ENCODE peak calls at places on chromosomes 6 and 20, in four cellular contexts. W is NAMALWA; M is activated T-helper 1 cell treated with anti-CD3 and anti-CD28 coated beads, Interleukin-12 subunit alpha, Interleukin-12 subunit beta, Interleukin-2, Interleukin-4 antibody, amounts not matched to agents 30 ng/mL and 10 ng/mL and 1 ng/mL, durations not matched to agents 14 hours and 24 hours and 36 hours; U is cardiac fibroblast. H is an unnamed sample.

GRCh38 chr6:126112171-126112632 is 125.9 kb downstream of the TRMT11 start:
- DNase-seq in W (no peak), M (no peak), U (peak), H (no peak)

GRCh38 chr6:43823390-43823789 is 53.4 kb downstream of the VEGFA start:
- DNase-seq in W (no peak), M (no peak), U (no peak), H (no peak)

GRCh38 chr6:1916334-1916985 is 306.7 kb downstream of the FOXC1 start:
- DNase-seq in W (no peak), M (no peak), U (peak), H (no peak)

GRCh38 chr20:53513489-53514298 is 79.9 kb downstream of the ZNF217 start:
- DNase-seq in W (no peak), M (no peak), U (no peak), H (no peak)

GRCh38 chr20:57445298-57445697 is 54.1 kb downstream of the RBM38 start:
- DNase-seq in W (no peak), M (no peak), U (peak), H (no peak)

GRCh38 chr20:47213960-47214359 is 142.5 kb downstream of the ZMYND8 start:
- DNase-seq in W (no peak), M (no peak), U (no peak), H (no peak)

GRCh38 chr6:37210313-37210898 is 40.5 kb downstream of the PIM1 start:
- DNase-seq in W (peak), M (peak), U (peak), H (peak)

GRCh38 chr6:115838763-115839401 is 221.8 kb downstream of the FRK start:
- DNase-seq in W (peak), M (no peak), U (peak), H (peak)

GRCh38 chr6:47419621-47420020 is 58.0 kb upstream of the CD2AP start:
- DNase-seq in W (no peak), M (no peak), U (no peak), H (no peak)

GRCh38 chr6:14841901-14842421 is 403.9 kb upstream of the JARID2 start:
- DNase-seq in W (no peak), M (no peak), U (peak), H (no peak)

GRCh38 chr6:42148058-42148457 is 5.6 kb upstream of the C6orf132 start:
- DNase-seq in W (no peak), M (no peak), U (peak), H (no peak)

GRCh38 chr6:87941556-87942358 is 105.9 kb upstream of the SPACA1 start:
- DNase-seq in W (no peak), M (no peak), U (no peak), H (no peak)

GRCh38 chr6:126773122-126773805 is 345.2 kb upstream of the RSPO3 start:
- DNase-seq in W (no peak), M (no peak), U (peak), H (no peak)

H was measured in A673.